ENCODE peak calls at places on chromosomes 3 and 15, in six cellular contexts. E, U, S, C, I and D are unnamed samples.

GRCh38 chr15:100171411-100171810 is 170.4 kb downstream of the ADAMTS17 start:
- DNase-seq in E (no peak), U (no peak), S (no peak), C (peak), I (no peak), D (no peak)

GRCh38 chr15:39589815-39590644 is 9.2 kb downstream of the THBS1 start:
- DNase-seq in E (no peak), U (no peak), S (no peak), C (no peak), I (no peak), D (no peak)

GRCh38 chr15:50786871-50787270 is 21.4 kb upstream of the SPPL2A start:
- DNase-seq in E (no peak), U (no peak), S (no peak), C (no peak), I (no peak), D (no peak)

GRCh38 chr3:27657404-27657803 is 64.7 kb downstream of the EOMES start:
- DNase-seq in E (no peak), U (no peak), S (no peak), C (no peak), I (no peak), D (no peak)

GRCh38 chr3:120048355-120048754 is 45.9 kb downstream of the GSK3B start:
- DNase-seq in E (no peak), U (no peak), S (no peak), C (no peak), I (no peak), D (no peak)

GRCh38 chr3:99920530-99921376 is 103.1 kb downstream of the CMSS1 start:
- DNase-seq in E (peak), U (peak), S (no peak), C (peak), I (peak), D (peak)

GRCh38 chr3:149152420-149152819 is 23.0 kb downstream of the HPS3 start:
- DNase-seq in E (no peak), U (no peak), S (no peak), C (no peak), I (no peak), D (no peak)

GRCh38 chr3:42443292-42443691 is 32.9 kb upstream of the LYZL4 start:
- DNase-seq in E (no peak), U (no peak), S (no peak), C (no peak), I (no peak), D (no peak)

GRCh38 chr3:42148982-42149432 is 57.9 kb downstream of the TRAK1 start:
- DNase-seq in E (peak), U (no peak), S (no peak), C (peak), I (peak), D (peak)

GRCh38 chr3:179149239-179149887 is 1.2 kb downstream of the PIK3CA start:
- DNase-seq in E (peak), U (no peak), S (no peak), C (no peak), I (no peak), D (peak)

GRCh38 chr15:38389924-38390542 is 63.9 kb upstream of the FAM98B start:
- DNase-seq in E (peak), U (peak), S (no peak), C (peak), I (peak), D (peak)

GRCh38 chr3:71949403-71949802 is 164.5 kb upstream of the PROK2 start:
- DNase-seq in E (no peak), U (no peak), S (no peak), C (no peak), I (no peak), D (no peak)

GRCh38 chr15:83977992-83978391 is 257.6 kb upstream of the GOLGA6L4 start:
- DNase-seq in E (peak), U (no peak), S (no peak), C (no peak), I (no peak), D (no peak)

GRCh38 chr3:139157161-139157932 is 112.7 kb upstream of the PRR23C start:
- DNase-seq in E (no peak), U (no peak), S (no peak), C (no peak), I (no peak), D (no peak)

DNA sequence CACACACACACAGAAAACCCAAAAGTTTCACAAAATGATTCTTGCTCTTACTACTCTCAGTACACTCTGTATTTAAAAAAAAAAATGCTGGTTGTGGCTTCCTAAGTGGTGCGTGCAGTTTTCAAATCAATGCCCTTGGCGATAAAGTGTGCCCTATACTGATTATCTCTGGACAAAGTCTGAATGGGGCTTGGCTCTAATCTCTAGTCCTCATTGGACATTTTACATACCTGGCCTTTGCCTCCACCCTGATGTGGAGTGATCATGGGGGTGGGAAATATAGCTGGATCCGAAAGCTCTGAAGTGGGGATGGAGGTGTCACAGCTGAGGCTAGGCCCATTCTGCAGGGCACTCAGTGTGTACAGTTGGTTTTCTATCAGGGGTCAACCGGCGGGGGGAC is 14.1 kb downstream of the B3GNT5 start:
- DNase-seq in E (no peak), U (no peak), S (no peak), C (no peak), I (no peak), D (no peak)
- TF ChIP-seq POLR2A in E (no peak), U (peak), S (no peak), C (no peak), I (no peak), D (no peak)

DNA sequence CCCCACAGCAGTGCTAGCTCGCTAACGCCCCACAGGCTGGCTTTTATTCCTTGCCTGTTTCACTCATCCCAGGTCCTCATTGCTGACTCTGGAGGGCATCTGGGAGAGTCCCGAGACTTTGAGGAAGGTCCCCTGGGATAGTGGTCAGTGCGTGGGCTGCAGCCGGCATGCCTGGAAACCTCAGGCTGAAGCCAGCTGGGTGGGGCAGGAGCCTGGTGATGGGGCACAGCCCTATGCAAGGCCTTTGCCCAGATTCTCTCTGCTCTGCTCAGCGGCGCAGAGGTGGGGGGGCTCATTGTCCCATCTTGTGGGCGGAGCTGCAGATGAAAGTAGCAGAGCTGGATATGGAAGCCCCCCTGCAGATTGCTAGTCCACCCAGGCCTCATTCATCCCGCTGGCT is 55.7 kb upstream of the SMAD6 start:
- DNase-seq in E (no peak), U (no peak), S (peak), C (no peak), I (no peak), D (no peak)
- H3K27ac ChIP-seq in E (no peak), U (no peak), S (no peak), C (peak), I (no peak), D (no peak)

DNA sequence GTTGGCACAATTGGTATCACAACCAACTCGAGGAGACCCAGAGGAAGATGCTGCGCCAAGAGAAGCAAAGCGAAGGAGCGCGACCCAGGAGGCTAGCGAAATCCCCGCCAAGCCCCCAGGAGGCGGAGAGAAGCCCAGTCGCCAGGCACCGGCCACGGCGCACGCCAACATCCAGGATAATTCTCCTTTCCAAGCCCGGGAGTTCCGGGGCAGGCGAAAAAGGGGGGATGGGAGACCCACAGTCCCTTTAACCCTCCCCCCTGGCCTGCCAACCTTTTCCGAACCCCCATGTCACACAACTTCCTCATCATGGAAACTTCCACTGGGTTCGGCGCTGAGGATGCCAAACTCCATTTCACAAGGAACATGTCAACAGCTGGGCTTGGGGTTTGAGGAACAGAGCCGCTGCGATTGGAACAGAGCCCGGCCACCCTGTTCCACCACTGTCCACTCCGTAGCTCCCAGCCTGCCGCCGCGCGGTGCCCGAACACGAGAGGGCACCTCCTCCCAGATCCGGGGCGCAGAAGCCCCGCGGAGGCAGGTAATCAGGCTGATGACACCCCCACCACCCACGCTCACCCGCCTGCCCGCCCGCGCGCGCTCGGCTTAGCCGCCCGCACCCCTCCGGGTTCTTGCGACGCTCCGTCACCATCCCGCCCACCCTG is 567 bp downstream of the THRB start:
- DNase-seq in E (peak), U (peak), S (peak), C (peak), I (peak), D (peak)
- TF ChIP-seq POLR2A in E (no peak), U (no peak), S (no peak), C (peak), I (no peak), D (no peak)

GRCh38 chr3:73608805-73609641 is 15.7 kb downstream of the PDZRN3 start:
- DNase-seq in E (no peak), U (no peak), S (no peak), C (no peak), I (no peak), D (no peak)
- H3K27ac ChIP-seq in E (no peak), U (no peak), S (no peak), C (peak), I (peak), D (no peak)